ENCODE peak calls at places on chromosomes 16 and 17, in five cellular contexts. X is GM23338, K is fibroblast of lung, V is neural progenitor cell, B is hepatocyte. J is an unnamed sample.

GRCh38 chr16:67278773-67279295 is 498 bp upstream of the PLEKHG4 start:
- DNase-seq in V (peak), K (no peak), X (peak), B (no peak), J (no peak)

GRCh38 chr16:29959293-29959692 is 2.6 kb upstream of the TMEM219 start:
- DNase-seq in V (no peak), X (no peak), K (no peak), B (no peak), J (no peak)

GRCh38 chr17:36686123-36686669 is 84.8 kb downstream of the MRM1 start:
- DNase-seq in K (no peak), V (no peak), X (no peak), B (no peak), J (no peak)

GRCh38 chr16:11564046-11564926 is 22.4 kb downstream of the LITAF start:
- DNase-seq in B (no peak), K (no peak), V (no peak), X (no peak), J (no peak)

GRCh38 chr17:49616546-49617205 is 41.0 kb downstream of the NXPH3 start:
- DNase-seq in V (no peak), X (no peak), K (peak), B (no peak), J (no peak)

GRCh38 chr17:36755586-36755985 is 154.2 kb downstream of the MRM1 start:
- DNase-seq in V (peak), B (peak), K (no peak), X (peak), J (no peak)

GRCh38 chr17:60106377-60107059 is 27.8 kb upstream of the HEATR6 start:
- DNase-seq in K (peak), V (no peak), X (no peak), B (no peak), J (no peak)

GRCh38 chr17:8360751-8361150 is 15.8 kb downstream of the KRABD2 start:
- DNase-seq in K (no peak), V (no peak), B (no peak), X (no peak), J (no peak)

GRCh38 chr16:13957197-13958078 is 37.5 kb downstream of the ERCC4 start:
- DNase-seq in K (peak), B (peak), X (no peak), V (peak), J (peak)

GRCh38 chr17:2904135-2904534 is 107.9 kb downstream of the RAP1GAP2 start:
- DNase-seq in X (peak), K (no peak), B (peak), V (peak), J (peak)

GRCh38 chr16:50121278-50121677 is 31.8 kb upstream of the TENT4B start:
- DNase-seq in K (no peak), X (no peak), B (no peak), V (no peak), J (no peak)

GRCh38 chr16:24139282-24139681 is 116.9 kb upstream of the CACNG3 start:
- DNase-seq in V (no peak), B (no peak), K (no peak), X (peak), J (no peak)

GRCh38 chr17:62178579-62178978 is 113.5 kb upstream of the MED13 start:
- DNase-seq in K (peak), V (no peak), B (peak), X (no peak), J (no peak)

GRCh38 chr16:26765087-26765486 is 301.6 kb upstream of the C16orf82 start:
- DNase-seq in X (peak), B (peak), V (peak), K (no peak), J (peak)

GRCh38 chr16:9091867-9092281 is 430 bp downstream of the HAPSTR1 start:
- DNase-seq in K (no peak), X (no peak), V (no peak), B (peak), J (no peak)

GRCh38 chr17:77352996-77353395 is 212.2 kb downstream of the SEC14L1 start:
- DNase-seq in B (no peak), V (no peak), X (no peak), K (no peak), J (no peak)

GRCh38 chr17:64687959-64688358 is 25.9 kb upstream of the SMURF2 start:
- DNase-seq in X (no peak), B (no peak), K (peak), V (no peak), J (no peak)

DNA sequence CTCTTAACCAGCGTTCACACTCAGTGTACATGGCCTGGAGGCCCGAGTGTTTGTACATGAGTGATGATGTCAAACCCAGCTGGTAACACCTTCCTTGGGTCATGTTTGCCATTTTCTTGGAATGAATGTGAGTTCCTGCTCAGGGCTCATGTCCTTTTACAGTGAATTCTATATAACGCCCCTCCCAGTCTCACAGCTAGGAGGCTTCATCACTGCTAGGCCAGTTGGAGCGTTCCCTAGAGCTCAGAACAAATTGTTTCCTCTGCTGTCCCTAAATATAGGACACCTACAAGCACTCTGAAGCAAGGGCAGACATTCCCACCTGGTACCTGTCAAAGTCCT is 5.5 kb downstream of the TIMM22 start:
- DNase-seq in X (no peak), B (no peak), V (no peak), K (peak), J (no peak)
- TF ChIP-seq CTCF in X (no peak), B (no peak), V (no peak), K (no peak), J (no peak)

DNA sequence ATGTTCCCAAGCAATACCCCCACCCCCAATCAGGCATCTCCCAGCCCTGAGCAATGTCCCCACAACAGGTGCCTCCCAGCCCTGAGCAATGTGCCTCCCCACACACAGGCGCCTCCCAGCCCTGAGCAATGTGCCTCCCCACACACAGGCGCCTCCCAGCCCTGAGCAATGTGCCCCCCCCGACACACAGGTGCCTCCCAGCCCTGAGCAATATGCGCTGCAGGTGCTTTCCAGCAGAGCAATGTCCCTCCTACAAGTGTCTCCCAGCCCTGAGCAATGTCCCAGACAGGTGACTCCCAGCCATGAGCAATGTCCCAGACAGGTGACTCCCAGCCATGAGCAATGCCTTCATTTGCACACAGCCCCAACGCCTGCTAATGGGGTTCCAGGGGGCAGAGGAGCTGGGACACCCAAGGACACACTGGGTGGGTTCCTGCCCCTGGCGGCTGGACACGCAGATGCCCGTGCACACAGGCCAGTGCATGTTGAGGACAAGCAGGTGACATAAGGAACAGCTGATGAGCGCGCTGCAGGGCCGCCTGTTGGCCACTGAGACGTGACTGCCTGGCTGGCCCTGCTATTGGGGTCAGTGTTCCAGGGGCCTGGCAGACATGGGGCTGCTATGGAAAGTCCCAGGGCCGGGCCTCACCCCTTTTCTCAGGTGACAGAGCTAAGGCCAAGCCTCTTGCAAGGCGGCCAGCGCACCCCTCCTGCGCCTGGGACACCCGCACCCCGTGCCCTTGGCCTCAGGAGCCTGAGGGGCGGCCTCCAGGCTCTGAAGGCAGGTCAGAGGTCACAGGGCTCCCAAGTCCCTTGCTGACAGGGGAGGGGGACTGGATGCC is 26.9 kb upstream of the PABPN1L start:
- DNase-seq in V (no peak), K (no peak), B (no peak), X (no peak), J (no peak)
- TF ChIP-seq CTCF in V (no peak), K (no peak), B (no peak), X (no peak), J (no peak)

GRCh38 chr17:1038459-1039118 is 41.7 kb downstream of the TIMM22 start:
- DNase-seq in V (peak), B (no peak), X (no peak), K (no peak), J (no peak)
- TF ChIP-seq CTCF in V (no peak), B (no peak), X (no peak), K (no peak), J (no peak)

GRCh38 chr17:27332485-27333409 is 38.8 kb downstream of the WSB1 start:
- DNase-seq in X (peak), K (peak), V (peak), B (peak), J (peak)
- TF ChIP-seq CTCF in X (peak), K (peak), V (peak), B (peak), J (peak)

DNA sequence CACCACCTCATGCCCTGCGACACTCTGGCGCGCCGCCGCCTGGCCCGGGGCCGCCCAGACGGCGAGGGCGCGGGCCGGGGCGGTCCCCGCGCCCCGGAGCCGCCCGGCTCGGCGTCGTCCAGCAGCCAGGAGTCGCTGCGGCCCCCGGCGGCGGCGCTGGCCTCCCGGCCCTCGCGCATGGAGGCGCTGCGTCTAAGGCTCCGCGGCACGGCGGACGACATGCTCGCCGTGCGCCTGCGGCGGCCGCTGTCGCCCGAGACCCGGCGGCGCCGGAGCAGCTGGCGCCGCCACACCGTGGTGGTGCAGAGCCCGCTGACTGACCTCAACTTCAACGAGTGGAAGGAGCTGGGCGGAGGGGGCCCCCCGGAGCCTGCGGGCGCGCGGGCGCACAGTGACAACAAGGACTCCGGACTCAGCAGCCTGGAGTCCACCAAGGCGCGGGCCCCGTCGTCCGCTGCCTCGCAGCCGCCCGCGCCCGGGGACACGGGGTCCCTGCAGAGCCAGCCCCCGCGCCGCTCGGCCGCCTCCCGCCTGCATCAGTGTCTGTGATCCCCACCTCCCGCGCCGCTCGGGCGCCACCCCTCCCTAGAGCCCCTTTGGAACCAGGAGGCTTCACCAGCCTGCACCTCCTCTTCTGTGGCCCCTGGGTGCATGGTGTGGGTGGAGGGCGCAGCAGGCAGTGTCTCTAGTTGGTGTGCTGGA is 82.3 kb downstream of the ARHGAP23 start:
- DNase-seq in V (peak), X (peak), B (peak), K (peak), J (peak)
- TF ChIP-seq CTCF in V (peak), X (peak), B (peak), K (no peak), J (no peak)

DNA sequence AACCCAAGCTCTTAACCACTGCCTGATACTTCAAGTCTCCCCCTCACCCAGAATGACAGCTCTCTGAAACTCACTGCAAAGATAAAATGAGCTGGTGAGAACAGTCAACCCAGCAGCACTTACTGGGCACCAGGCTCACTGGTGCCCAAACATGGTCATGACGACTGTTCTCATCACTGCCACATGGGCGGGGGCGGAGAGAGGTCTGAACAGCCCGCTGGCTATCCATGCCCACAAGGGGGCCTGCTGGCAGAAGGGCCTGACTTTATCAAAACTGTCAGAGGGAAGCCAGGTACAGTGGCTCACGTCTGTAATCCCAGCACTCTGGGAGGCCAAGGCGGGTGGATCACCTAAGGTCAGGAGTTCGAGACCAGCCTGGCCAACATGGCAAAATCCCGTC is 4.0 kb downstream of the MYBBP1A start:
- DNase-seq in V (no peak), B (no peak), X (peak), K (no peak), J (no peak)
- TF ChIP-seq CTCF in V (peak), B (no peak), X (peak), K (no peak), J (no peak)

DNA sequence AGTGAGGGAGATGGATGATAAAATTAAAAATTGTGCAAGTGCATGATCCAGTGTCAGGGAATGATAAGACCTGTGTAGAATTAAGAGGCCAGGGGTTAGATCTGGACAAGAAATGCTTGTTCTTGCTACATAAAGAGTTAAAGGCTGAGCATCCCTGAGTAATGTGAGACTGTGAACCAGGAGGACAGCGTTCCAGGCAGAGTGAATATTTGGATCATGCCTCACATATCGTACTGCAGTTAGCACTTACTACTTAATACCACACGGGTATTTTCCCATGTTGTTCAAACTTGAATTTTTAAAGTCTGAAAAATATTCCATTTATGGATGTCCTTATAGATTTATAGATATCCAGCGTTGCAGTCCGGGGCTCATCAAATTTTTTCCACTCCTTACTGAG is 535.6 kb upstream of the HSBP1 start:
- DNase-seq in V (no peak), B (no peak), K (no peak), X (no peak), J (no peak)
- TF ChIP-seq CTCF in V (no peak), B (no peak), K (no peak), X (no peak), J (no peak)

J was measured in nephron progenitor cell.